ENCODE peak calls at places on chromosome 1, in nine cellular contexts. N is kidney epithelial cell, R is AG10803, V is fibroblast of pulmonary artery, K is BE2C, X is astrocyte of the spinal cord, U is stomach, Q is fibroblast of the aortic adventitia, F is upper lobe of right lung. L is an unnamed sample.

GRCh38 chr1:5448486-5448885 is 543.7 kb downstream of the NPHP4 start:
- DNase-seq in Q (no peak), X (no peak), V (no peak), F (peak), U (no peak), N (no peak), K (no peak), R (no peak), L (no peak)

GRCh38 chr1:5941671-5942070 is 50.6 kb downstream of the NPHP4 start:
- DNase-seq in X (no peak), Q (no peak), V (no peak), U (peak), F (peak), K (no peak), R (no peak), N (no peak), L (no peak)

GRCh38 chr1:97101523-97101922 is 379.9 kb downstream of the PTBP2 start:
- DNase-seq in K (no peak), Q (no peak), X (no peak), R (no peak), V (no peak), N (no peak), F (no peak), U (no peak), L (no peak)

GRCh38 chr1:18938707-18939070 is 17.8 kb downstream of the IFFO2 start:
- DNase-seq in F (no peak), U (no peak), K (peak), R (no peak), V (no peak), Q (no peak), X (no peak), N (no peak), L (no peak)

GRCh38 chr1:244583358-244583757 is 69.6 kb upstream of the DESI2 start:
- DNase-seq in N (no peak), R (no peak), Q (no peak), F (no peak), X (no peak), K (no peak), V (no peak), U (no peak), L (no peak)

GRCh38 chr1:99652881-99653281 is 7.0 kb downstream of the PALMD start:
- DNase-seq in X (peak), N (no peak), V (peak), U (no peak), K (no peak), R (peak), Q (no peak), F (no peak), L (no peak)

GRCh38 chr1:119139393-119139792 is 1.1 kb downstream of the WARS2 start:
- DNase-seq in K (no peak), U (no peak), X (no peak), R (no peak), F (no peak), V (no peak), Q (no peak), N (no peak), L (peak)

GRCh38 chr1:39141925-39142324 is 62.6 kb upstream of the MACF1 start:
- DNase-seq in K (no peak), N (no peak), R (peak), X (peak), V (peak), F (no peak), U (no peak), Q (peak), L (no peak)

GRCh38 chr1:202968895-202969295 is 1.8 kb upstream of the CYB5R1 start:
- DNase-seq in N (peak), K (peak), U (peak), R (peak), V (peak), X (peak), Q (peak), F (no peak), L (peak)

GRCh38 chr1:225449261-225449660 is 21.4 kb upstream of the LBR start:
- DNase-seq in Q (no peak), R (no peak), V (no peak), K (no peak), F (peak), N (peak), U (peak), X (no peak), L (no peak)

GRCh38 chr1:162916407-162916806 is 55.4 kb upstream of the CCDC190 start:
- DNase-seq in V (peak), Q (peak), U (no peak), F (no peak), X (peak), R (peak), N (no peak), K (no peak), L (no peak)

GRCh38 chr1:77652179-77652745 is 30.2 kb downstream of the ZZZ3 start:
- DNase-seq in V (peak), Q (peak), X (no peak), R (peak), U (no peak), K (no peak), F (no peak), N (no peak), L (no peak)

GRCh38 chr1:191888996-191889622 is 269.2 kb upstream of the RGS18 start:
- DNase-seq in X (no peak), F (no peak), R (no peak), V (peak), U (no peak), Q (peak), K (peak), N (no peak), L (peak)

GRCh38 chr1:6612641-6613360 is 730 bp upstream of the PHF13 start:
- DNase-seq in F (peak), K (no peak), R (peak), Q (peak), U (peak), V (peak), N (no peak), X (peak), L (peak)

GRCh38 chr1:168465942-168466702 is 77.7 kb downstream of the XCL2 start:
- DNase-seq in F (no peak), U (peak), N (peak), Q (no peak), X (peak), R (no peak), V (peak), K (peak), L (peak)

GRCh38 chr1:151213560-151213959 is 15.2 kb downstream of the PIP5K1A start:
- DNase-seq in F (no peak), U (no peak), V (no peak), Q (peak), N (no peak), X (no peak), R (no peak), K (no peak), L (no peak)

GRCh38 chr1:228486596-228487335 is 416 bp upstream of the RNF187 start:
- DNase-seq in K (peak), X (peak), V (peak), Q (peak), F (peak), U (peak), N (peak), R (peak), L (peak)

GRCh38 chr1:227316941-227317540 is 1.3 kb downstream of the CDC42BPA start:
- DNase-seq in V (peak), R (peak), U (no peak), N (no peak), Q (peak), K (no peak), F (no peak), X (peak), L (no peak)

GRCh38 chr1:17214876-17215544 is 10.1 kb downstream of the PADI1 start:
- DNase-seq in R (no peak), X (no peak), N (no peak), V (no peak), Q (no peak), U (no peak), F (no peak), K (no peak), L (no peak)

GRCh38 chr1:240258910-240259309 is 167.2 kb downstream of the FMN2 start:
- DNase-seq in U (no peak), X (peak), N (no peak), R (peak), V (peak), F (no peak), K (no peak), Q (peak), L (no peak)

GRCh38 chr1:58739851-58740466 is 40.1 kb upstream of the MYSM1 start:
- DNase-seq in N (peak), F (no peak), U (no peak), R (peak), K (peak), X (peak), Q (peak), V (peak), L (peak)

GRCh38 chr1:44628962-44629756 is 45.1 kb downstream of the TMEM53 start:
- DNase-seq in F (no peak), N (no peak), X (peak), R (peak), Q (peak), V (peak), U (no peak), K (no peak), L (no peak)

GRCh38 chr1:44632511-44633072 is 41.7 kb downstream of the TMEM53 start:
- DNase-seq in R (peak), K (no peak), V (peak), U (no peak), X (no peak), F (no peak), Q (no peak), N (no peak), L (peak)

GRCh38 chr1:44630116-44630515 is 44.2 kb downstream of the TMEM53 start:
- DNase-seq in U (no peak), V (no peak), X (peak), R (peak), N (no peak), Q (peak), K (no peak), F (no peak), L (no peak)

GRCh38 chr1:44631647-44632510 is 42.4 kb downstream of the TMEM53 start:
- DNase-seq in R (peak), F (peak), Q (peak), V (peak), K (peak), N (no peak), X (peak), U (peak), L (peak)

DNA sequence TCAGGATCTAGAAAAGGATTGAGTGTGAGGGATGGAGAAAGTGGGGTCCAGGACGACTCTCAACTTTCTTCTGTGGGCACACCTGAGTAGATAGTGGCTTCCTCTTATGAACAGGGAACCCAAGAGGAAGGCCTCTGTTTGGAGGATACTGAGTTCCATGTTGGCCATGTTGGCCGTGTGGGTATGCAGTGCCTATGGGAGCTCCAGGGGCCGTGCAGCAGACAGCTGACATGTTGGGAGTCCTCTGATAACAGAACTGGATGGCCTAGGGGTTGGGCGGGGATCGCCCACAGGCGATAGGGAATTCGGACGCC is 43.0 kb downstream of the TMEM53 start:
- DNase-seq in U (no peak), Q (no peak), X (no peak), R (no peak), F (no peak), K (no peak), N (no peak), V (no peak), L (no peak)
- TF ChIP-seq CTCF in U (no peak), Q (no peak), X (no peak), R (no peak), F (no peak), K (no peak), N (no peak), V (no peak), L (no peak)

DNA sequence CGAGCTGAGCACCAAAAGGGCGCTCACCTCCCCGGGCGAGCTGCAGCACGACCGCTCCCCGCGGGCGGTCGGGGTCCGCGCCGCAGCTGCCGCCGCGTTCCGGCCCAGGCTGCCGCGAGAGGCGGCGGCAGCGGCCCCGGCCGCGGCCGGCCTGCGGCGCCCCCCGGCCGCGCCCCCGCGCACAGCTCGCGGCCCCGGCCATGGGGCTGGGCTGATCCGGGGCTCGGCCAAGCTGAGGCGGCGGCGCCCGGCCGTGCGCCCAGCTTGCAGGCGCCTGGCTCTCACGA is 186 bp downstream of the EEIG2 start:
- DNase-seq in U (no peak), V (no peak), R (no peak), X (no peak), N (no peak), K (no peak), Q (no peak), F (peak), L (no peak)
- H3K4me3 ChIP-seq in U (peak), V (peak), R (peak), X (peak), N (peak), K (peak), Q (peak), F (peak), L (peak)

GRCh38 chr1:26538480-26539412 is 9.2 kb downstream of the RPS6KA1 start:
- DNase-seq in F (no peak), N (no peak), U (peak), R (peak), K (peak), X (no peak), Q (peak), V (peak), L (peak)
- TF ChIP-seq CTCF in F (peak), N (peak), U (peak), R (peak), K (peak), X (peak), Q (peak), V (peak), L (peak)

GRCh38 chr1:155947292-155947691 is 5.9 kb downstream of the RXFP4 start:
- DNase-seq in F (peak), X (no peak), K (no peak), Q (no peak), U (no peak), N (no peak), R (no peak), V (no peak), L (no peak)
- H3K4me3 ChIP-seq in F (no peak), X (no peak), K (no peak), Q (no peak), U (no peak), N (no peak), R (no peak), V (no peak), L (no peak)

DNA sequence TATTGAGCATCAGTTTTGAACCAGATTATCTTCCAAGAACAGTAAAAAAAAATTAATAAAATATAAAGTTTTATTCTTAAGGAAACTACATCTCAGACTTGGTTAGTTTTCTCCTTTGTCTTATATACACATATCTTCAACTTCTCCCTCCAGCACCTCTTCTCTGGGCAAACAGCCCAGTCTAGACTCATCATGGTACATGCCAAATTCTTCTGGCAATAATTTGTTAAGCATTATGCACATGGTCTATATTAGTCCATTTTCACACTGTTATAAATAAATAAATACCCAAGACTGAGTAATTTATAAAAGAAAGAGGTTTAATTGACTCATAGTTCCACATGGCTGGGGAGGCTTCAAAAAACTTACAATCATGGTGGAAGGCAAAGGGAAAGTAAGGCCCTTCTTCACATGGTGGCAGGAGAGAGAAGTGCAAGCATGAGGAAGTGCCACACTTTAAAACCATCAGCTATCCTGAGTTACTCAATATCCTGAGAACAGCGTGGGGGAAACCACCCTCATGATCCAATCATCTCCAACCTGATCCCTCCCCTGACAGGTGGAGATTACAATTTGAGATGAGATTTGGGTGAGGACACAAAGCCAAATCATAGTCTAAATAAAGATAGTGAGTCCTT is 108.7 kb upstream of the RNPC3 start:
- DNase-seq in U (no peak), X (peak), N (no peak), R (peak), F (no peak), K (no peak), V (no peak), Q (peak), L (no peak)
- TF ChIP-seq CTCF in U (no peak), X (no peak), N (no peak), R (peak), F (no peak), K (no peak), V (no peak), Q (no peak), L (no peak)

GRCh38 chr1:248897412-248898337 is 8.4 kb upstream of the PGBD2 start:
- DNase-seq in K (no peak), U (no peak), Q (no peak), X (no peak), R (no peak), N (no peak), F (no peak), V (no peak), L (no peak)
- H3K4me3 ChIP-seq in K (no peak), U (no peak), Q (no peak), X (no peak), R (no peak), N (no peak), F (no peak), V (no peak), L (no peak)

GRCh38 chr1:40859017-40859416 is 3.1 kb downstream of the CITED4 start:
- DNase-seq in K (no peak), N (no peak), F (no peak), Q (no peak), U (no peak), R (no peak), V (no peak), X (no peak), L (no peak)

GRCh38 chr1:40861227-40862003 is 748 bp downstream of the CITED4 start:
- DNase-seq in K (no peak), U (peak), X (peak), Q (no peak), R (peak), V (no peak), N (no peak), F (peak), L (no peak)

GRCh38 chr1:40866408-40866788 is 4.2 kb upstream of the CITED4 start:
- DNase-seq in K (no peak), N (no peak), F (no peak), U (no peak), X (no peak), R (no peak), Q (no peak), V (no peak), L (no peak)

GRCh38 chr1:40860706-40861226 is 1.4 kb downstream of the CITED4 start:
- DNase-seq in U (no peak), V (no peak), R (no peak), K (no peak), F (no peak), N (no peak), Q (no peak), X (no peak), L (no peak)

DNA sequence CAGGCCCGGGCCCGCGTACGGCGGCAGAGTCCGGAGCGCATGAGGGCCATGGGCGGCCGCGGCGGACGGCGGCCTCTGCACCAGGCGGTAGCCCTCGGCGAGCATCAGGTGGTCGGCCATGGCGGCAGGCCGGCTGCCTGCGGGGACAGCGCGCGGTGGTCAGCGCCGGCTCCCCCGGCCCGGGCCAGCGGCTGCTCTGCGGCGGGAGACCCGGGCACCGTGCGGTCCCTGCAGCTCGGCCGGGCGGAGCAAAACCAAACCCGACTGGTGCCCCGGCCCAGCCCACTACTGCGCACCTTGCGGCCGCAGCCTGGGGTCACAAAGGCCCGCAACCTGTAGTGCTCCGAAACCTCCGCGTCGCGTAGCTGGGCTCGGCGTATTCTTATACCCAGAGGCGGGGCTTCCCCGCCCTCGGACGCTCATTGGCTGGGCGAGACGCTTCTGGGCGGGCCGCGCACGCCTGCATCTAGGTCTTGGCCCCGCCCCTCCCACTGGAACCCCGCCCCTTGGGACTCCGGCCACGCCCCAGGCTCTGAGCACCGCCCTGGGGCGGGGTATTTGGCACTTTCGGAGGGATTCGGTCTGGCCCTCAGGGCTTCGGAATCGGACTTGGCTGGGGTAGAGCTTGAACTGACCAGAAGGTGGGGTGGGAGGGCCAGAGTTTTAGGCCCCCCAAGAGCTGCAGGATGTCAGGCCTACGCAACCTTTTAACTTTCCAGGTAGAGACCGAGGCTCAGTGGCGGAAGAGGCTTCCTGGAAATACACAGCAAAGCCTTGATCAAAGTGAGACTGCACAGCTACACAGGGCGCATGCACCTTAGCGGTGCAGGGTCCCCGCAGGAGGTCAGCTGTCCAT is at the start of gene CITED4:
- DNase-seq in U (peak), N (no peak), K (peak), F (peak), X (peak), R (peak), V (peak), Q (peak), L (peak)
- TF ChIP-seq CTCF in U (no peak), N (peak), K (no peak), F (peak), X (peak), R (no peak), V (peak), Q (no peak), L (no peak)

DNA sequence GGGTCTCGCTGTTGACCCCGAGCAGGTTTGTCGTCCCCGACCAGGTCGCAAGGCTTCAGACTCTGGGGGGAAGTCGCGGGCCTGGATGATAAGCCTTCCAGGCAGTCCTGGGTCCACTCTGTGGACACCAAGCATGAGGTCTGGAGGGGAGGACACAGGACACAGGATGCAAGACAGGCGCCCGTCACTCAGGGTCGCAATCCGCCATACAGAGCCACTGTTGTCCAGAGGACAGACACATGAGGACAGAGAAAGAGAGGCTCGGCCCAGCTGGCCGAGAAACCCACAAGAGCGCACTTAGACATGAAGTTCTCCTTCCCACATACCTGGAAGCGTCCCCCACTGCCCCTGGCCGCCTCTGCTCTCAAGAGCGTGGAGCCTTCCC is 4.8 kb upstream of the FOXD2 start:
- DNase-seq in F (no peak), K (no peak), V (no peak), R (no peak), N (no peak), X (no peak), Q (no peak), U (no peak), L (no peak)
- H3K4me3 ChIP-seq in F (no peak), K (no peak), V (peak), R (peak), N (no peak), X (no peak), Q (no peak), U (peak), L (no peak)